ENCODE peak calls at places on chromosomes 6 and 20, in ten cellular contexts. One of them, this sample, is unnamed.
A peak's percentile ranks its signal among the peaks of the same experiment; 100 is the strongest.

GRCh38 chr6:1087112-1087843 is 224.6 kb upstream of the FOXQ1 start:
- DNase-seq in uterus: no peak
- DNase-seq in heart left ventricle: no peak
- DNase-seq in breast epithelium: no peak
- DNase-seq in GM12891: no peak
- DNase-seq in upper lobe of left lung: no peak
- DNase-seq in testis: no peak
- DNase-seq in HCT116: no peak
- DNase-seq in A549: no peak
- DNase-seq in tibial nerve: no peak
- DNase-seq in this sample: no peak

GRCh38 chr6:42259841-42260395 is 42.3 kb upstream of the MRPS10 start:
- DNase-seq in uterus: no peak
- DNase-seq in heart left ventricle: peak; percentile 31
- DNase-seq in breast epithelium: no peak
- DNase-seq in GM12891: no peak
- DNase-seq in upper lobe of left lung: no peak
- DNase-seq in testis: no peak
- DNase-seq in HCT116: no peak
- DNase-seq in A549: no peak
- DNase-seq in tibial nerve: no peak
- DNase-seq in this sample: no peak

GRCh38 chr20:13006825-13007224 is 1.9 kb upstream of the SPTLC3 start:
- DNase-seq in uterus: no peak
- DNase-seq in heart left ventricle: no peak
- DNase-seq in breast epithelium: no peak
- DNase-seq in GM12891: no peak
- DNase-seq in upper lobe of left lung: no peak
- DNase-seq in testis: no peak
- DNase-seq in HCT116: no peak
- DNase-seq in A549: no peak
- DNase-seq in tibial nerve: no peak
- DNase-seq in this sample: no peak

GRCh38 chr6:140062042-140063041 is 687.9 kb upstream of the CITED2 start:
- DNase-seq in uterus: peak; percentile 76
- DNase-seq in heart left ventricle: peak; percentile 59
- DNase-seq in breast epithelium: peak; percentile 62
- DNase-seq in GM12891: no peak
- DNase-seq in upper lobe of left lung: no peak
- DNase-seq in testis: peak; percentile 61
- DNase-seq in HCT116: no peak
- DNase-seq in A549: peak; percentile 28
- DNase-seq in tibial nerve: peak; percentile 62
- DNase-seq in this sample: no peak

GRCh38 chr6:151291145-151292055 is 51.6 kb downstream of the AKAP12 start:
- DNase-seq in uterus: peak; percentile 66
- DNase-seq in heart left ventricle: peak; percentile 27
- DNase-seq in breast epithelium: no peak
- DNase-seq in GM12891: no peak
- DNase-seq in upper lobe of left lung: no peak
- DNase-seq in testis: peak; percentile 58
- DNase-seq in HCT116: no peak
- DNase-seq in A549: no peak
- DNase-seq in tibial nerve: no peak
- DNase-seq in this sample: no peak

GRCh38 chr6:35484921-35485392 is 11.9 kb downstream of the TEAD3 start:
- DNase-seq in uterus: no peak
- DNase-seq in heart left ventricle: no peak
- DNase-seq in breast epithelium: no peak
- DNase-seq in GM12891: no peak
- DNase-seq in upper lobe of left lung: no peak
- DNase-seq in testis: no peak
- DNase-seq in HCT116: no peak
- DNase-seq in A549: no peak
- DNase-seq in tibial nerve: no peak
- DNase-seq in this sample: no peak

GRCh38 chr6:106145741-106146227 is 59.6 kb downstream of the PRDM1 start:
- DNase-seq in uterus: no peak
- DNase-seq in heart left ventricle: no peak
- DNase-seq in breast epithelium: no peak
- DNase-seq in GM12891: no peak
- DNase-seq in upper lobe of left lung: no peak
- DNase-seq in testis: no peak
- DNase-seq in HCT116: no peak
- DNase-seq in A549: no peak
- DNase-seq in tibial nerve: no peak
- DNase-seq in this sample: no peak

GRCh38 chr20:37867289-37868195 is 35.4 kb upstream of the VSTM2L start:
- DNase-seq in uterus: no peak
- DNase-seq in heart left ventricle: no peak
- DNase-seq in breast epithelium: no peak
- DNase-seq in GM12891: no peak
- DNase-seq in upper lobe of left lung: no peak
- DNase-seq in testis: no peak
- DNase-seq in HCT116: no peak
- DNase-seq in A549: no peak
- DNase-seq in tibial nerve: no peak
- DNase-seq in this sample: peak; percentile 36

GRCh38 chr6:72616406-72617015 is 5.4 kb upstream of the KCNQ5 start:
- DNase-seq in uterus: no peak
- DNase-seq in heart left ventricle: no peak
- DNase-seq in breast epithelium: no peak
- DNase-seq in GM12891: no peak
- DNase-seq in upper lobe of left lung: no peak
- DNase-seq in testis: no peak
- DNase-seq in HCT116: no peak
- DNase-seq in A549: peak; percentile 31
- DNase-seq in tibial nerve: no peak
- DNase-seq in this sample: no peak

GRCh38 chr20:38840053-38840893 is 34.8 kb downstream of the PPP1R16B start:
- DNase-seq in uterus: peak; percentile 63
- DNase-seq in heart left ventricle: no peak
- DNase-seq in breast epithelium: no peak
- DNase-seq in GM12891: no peak
- DNase-seq in upper lobe of left lung: no peak
- DNase-seq in testis: peak; percentile 76
- DNase-seq in HCT116: no peak
- DNase-seq in A549: no peak
- DNase-seq in tibial nerve: no peak
- DNase-seq in this sample: no peak

GRCh38 chr6:150777731-150778130 is 87.8 kb upstream of the MTHFD1L start:
- DNase-seq in uterus: no peak
- DNase-seq in heart left ventricle: no peak
- DNase-seq in breast epithelium: no peak
- DNase-seq in GM12891: no peak
- DNase-seq in upper lobe of left lung: no peak
- DNase-seq in testis: no peak
- DNase-seq in HCT116: no peak
- DNase-seq in A549: no peak
- DNase-seq in tibial nerve: no peak
- DNase-seq in this sample: no peak

GRCh38 chr20:4065405-4065841 is 50.1 kb upstream of the RNF24 start:
- DNase-seq in uterus: no peak
- DNase-seq in heart left ventricle: no peak
- DNase-seq in breast epithelium: no peak
- DNase-seq in GM12891: no peak
- DNase-seq in upper lobe of left lung: no peak
- DNase-seq in testis: no peak
- DNase-seq in HCT116: no peak
- DNase-seq in A549: no peak
- DNase-seq in tibial nerve: no peak
- DNase-seq in this sample: no peak

GRCh38 chr6:27178001-27178730 is 69.3 kb upstream of the PRSS16 start:
- DNase-seq in uterus: peak; percentile 71
- DNase-seq in heart left ventricle: peak; percentile 60
- DNase-seq in breast epithelium: peak; percentile 53
- DNase-seq in GM12891: no peak
- DNase-seq in upper lobe of left lung: no peak
- DNase-seq in testis: peak; percentile 69
- DNase-seq in HCT116: peak; percentile 22
- DNase-seq in A549: peak; percentile 92
- DNase-seq in tibial nerve: peak; percentile 19
- DNase-seq in this sample: no peak

GRCh38 chr20:34872604-34873224 is at the start of gene GGT7:
- DNase-seq in uterus: peak; percentile 79
- DNase-seq in heart left ventricle: peak; percentile 84
- DNase-seq in breast epithelium: peak; percentile 64
- DNase-seq in GM12891: peak; percentile 86
- DNase-seq in upper lobe of left lung: peak; percentile 96
- DNase-seq in testis: peak; percentile 87
- DNase-seq in HCT116: peak; percentile 35
- DNase-seq in A549: peak; percentile 72
- DNase-seq in tibial nerve: peak; percentile 59
- DNase-seq in this sample: peak; percentile 96
- TF ChIP-seq POLR2A in uterus: no peak
- TF ChIP-seq POLR2A in heart left ventricle: no peak
- TF ChIP-seq POLR2A in breast epithelium: no peak
- TF ChIP-seq POLR2A in GM12891: no peak
- TF ChIP-seq POLR2A in upper lobe of left lung: no peak
- TF ChIP-seq POLR2A in testis: no peak
- TF ChIP-seq POLR2A in HCT116: no peak
- TF ChIP-seq POLR2A in A549: peak; percentile 54
- TF ChIP-seq POLR2A in tibial nerve: no peak
- TF ChIP-seq POLR2A in this sample: no peak

GRCh38 chr6:14178083-14178445 is 60.5 kb downstream of the CD83 start:
- DNase-seq in uterus: no peak
- DNase-seq in heart left ventricle: no peak
- DNase-seq in breast epithelium: no peak
- DNase-seq in GM12891: no peak
- DNase-seq in upper lobe of left lung: no peak
- DNase-seq in testis: no peak
- DNase-seq in HCT116: no peak
- DNase-seq in A549: peak; percentile 3
- DNase-seq in tibial nerve: no peak
- DNase-seq in this sample: no peak
- TF ChIP-seq POLR2A in uterus: no peak
- TF ChIP-seq POLR2A in heart left ventricle: no peak
- TF ChIP-seq POLR2A in breast epithelium: no peak
- TF ChIP-seq POLR2A in GM12891: no peak
- TF ChIP-seq POLR2A in upper lobe of left lung: no peak
- TF ChIP-seq POLR2A in testis: no peak
- TF ChIP-seq POLR2A in HCT116: no peak
- TF ChIP-seq POLR2A in A549: no peak
- TF ChIP-seq POLR2A in tibial nerve: no peak
- TF ChIP-seq POLR2A in this sample: no peak

GRCh38 chr20:23358563-23358906 is 3.4 kb upstream of the GZF1 start:
- DNase-seq in uterus: no peak
- DNase-seq in heart left ventricle: no peak
- DNase-seq in breast epithelium: no peak
- DNase-seq in GM12891: no peak
- DNase-seq in upper lobe of left lung: no peak
- DNase-seq in testis: peak; percentile 8
- DNase-seq in HCT116: no peak
- DNase-seq in A549: no peak
- DNase-seq in tibial nerve: no peak
- DNase-seq in this sample: no peak
- TF ChIP-seq POLR2A in uterus: no peak
- TF ChIP-seq POLR2A in heart left ventricle: no peak
- TF ChIP-seq POLR2A in breast epithelium: no peak
- TF ChIP-seq POLR2A in GM12891: no peak
- TF ChIP-seq POLR2A in upper lobe of left lung: no peak
- TF ChIP-seq POLR2A in testis: no peak
- TF ChIP-seq POLR2A in HCT116: no peak
- TF ChIP-seq POLR2A in A549: no peak
- TF ChIP-seq POLR2A in tibial nerve: no peak
- TF ChIP-seq POLR2A in this sample: no peak

GRCh38 chr20:62799036-62799435 is 2.8 kb downstream of the MRGBP start:
- DNase-seq in uterus: no peak
- DNase-seq in heart left ventricle: no peak
- DNase-seq in breast epithelium: no peak
- DNase-seq in GM12891: no peak
- DNase-seq in upper lobe of left lung: peak; percentile 43
- DNase-seq in testis: no peak
- DNase-seq in HCT116: no peak
- DNase-seq in A549: no peak
- DNase-seq in tibial nerve: no peak
- DNase-seq in this sample: no peak

GRCh38 chr20:62801284-62802010 is 3.2 kb upstream of the OGFR start:
- DNase-seq in uterus: peak; percentile 23
- DNase-seq in heart left ventricle: no peak
- DNase-seq in breast epithelium: no peak
- DNase-seq in GM12891: no peak
- DNase-seq in upper lobe of left lung: peak; percentile 72
- DNase-seq in testis: no peak
- DNase-seq in HCT116: no peak
- DNase-seq in A549: no peak
- DNase-seq in tibial nerve: no peak
- DNase-seq in this sample: no peak

GRCh38 chr20:62799459-62799858 is 3.2 kb downstream of the MRGBP start:
- DNase-seq in uterus: no peak
- DNase-seq in heart left ventricle: no peak
- DNase-seq in breast epithelium: no peak
- DNase-seq in GM12891: no peak
- DNase-seq in upper lobe of left lung: peak; percentile 76
- DNase-seq in testis: no peak
- DNase-seq in HCT116: no peak
- DNase-seq in A549: no peak
- DNase-seq in tibial nerve: no peak
- DNase-seq in this sample: no peak

GRCh38 chr20:62799873-62800272 is 3.6 kb downstream of the MRGBP start:
- DNase-seq in uterus: no peak
- DNase-seq in heart left ventricle: no peak
- DNase-seq in breast epithelium: no peak
- DNase-seq in GM12891: no peak
- DNase-seq in upper lobe of left lung: no peak
- DNase-seq in testis: no peak
- DNase-seq in HCT116: no peak
- DNase-seq in A549: no peak
- DNase-seq in tibial nerve: no peak
- DNase-seq in this sample: no peak

DNA sequence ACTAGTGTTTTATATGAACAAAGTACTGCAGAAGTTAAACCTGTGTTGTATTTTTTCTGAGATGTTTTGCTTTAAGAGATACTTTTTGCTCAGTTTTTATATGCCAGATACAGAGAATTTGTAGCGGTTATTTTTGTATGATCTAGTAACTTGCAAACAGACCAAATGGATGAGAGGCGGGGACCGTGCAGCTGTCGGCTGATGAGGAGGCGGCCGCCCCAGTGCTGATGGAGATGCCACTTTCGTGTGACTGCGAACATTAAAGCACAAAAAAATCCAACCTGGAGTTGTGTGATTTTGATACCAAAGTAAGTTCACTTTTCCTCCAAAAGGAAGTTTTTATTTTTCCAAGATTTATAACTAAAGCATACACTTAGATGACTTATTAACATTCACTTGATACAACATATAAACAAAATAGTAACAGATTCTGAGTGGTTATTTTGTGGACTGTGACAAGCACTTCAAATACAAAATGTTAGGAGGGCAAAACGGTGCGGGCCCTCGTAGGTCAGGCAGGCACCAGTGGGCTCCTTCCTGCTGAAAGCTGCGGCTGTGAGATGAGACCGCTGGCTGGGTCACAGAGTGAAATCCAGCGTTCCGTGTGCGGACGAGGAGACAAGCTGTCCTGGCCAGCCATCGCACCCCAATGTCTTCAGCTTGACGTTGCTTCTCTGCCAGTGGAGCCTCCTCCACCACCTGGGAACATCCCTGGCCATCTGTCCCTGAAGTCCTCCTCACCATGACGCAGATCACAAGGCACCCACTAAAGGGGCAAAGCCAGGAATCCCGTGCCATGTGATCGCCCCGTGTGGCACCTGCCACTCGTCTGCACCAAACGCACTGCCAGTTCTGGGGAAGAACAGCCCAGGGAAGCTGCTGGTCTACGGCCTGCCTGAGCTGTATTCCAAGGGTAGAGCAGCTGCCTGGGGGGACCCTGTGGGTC is 4.0 kb upstream of the OGFR start:
- DNase-seq in uterus: no peak
- DNase-seq in heart left ventricle: no peak
- DNase-seq in breast epithelium: no peak
- DNase-seq in GM12891: no peak
- DNase-seq in upper lobe of left lung: no peak
- DNase-seq in testis: no peak
- DNase-seq in HCT116: no peak
- DNase-seq in A549: no peak
- DNase-seq in tibial nerve: no peak
- DNase-seq in this sample: no peak
- TF ChIP-seq POLR2A in uterus: no peak
- TF ChIP-seq POLR2A in heart left ventricle: no peak
- TF ChIP-seq POLR2A in breast epithelium: no peak
- TF ChIP-seq POLR2A in GM12891: no peak
- TF ChIP-seq POLR2A in upper lobe of left lung: no peak
- TF ChIP-seq POLR2A in testis: no peak
- TF ChIP-seq POLR2A in HCT116: no peak
- TF ChIP-seq POLR2A in A549: no peak
- TF ChIP-seq POLR2A in tibial nerve: no peak
- TF ChIP-seq POLR2A in this sample: no peak

This sample was measured in spleen.